ENCODE peak calls at places on chromosomes 3 and 15, in ten cellular contexts. B, W, H, Q, M, T, E, O, S and U are unnamed samples.

GRCh38 chr15:65623103-65623502 is 1.4 kb downstream of the SLC24A1 start:
- DNase-seq in B (no peak), W (no peak), H (no peak), Q (no peak), M (no peak), T (no peak), E (no peak), O (no peak), S (no peak), U (no peak)

GRCh38 chr3:148757238-148757930 is 59.7 kb downstream of the AGTR1 start:
- DNase-seq in B (no peak), W (peak; percentile 94), H (no peak), Q (no peak), M (peak; percentile 68), T (no peak), E (no peak), O (peak; percentile 82), S (no peak), U (no peak)

GRCh38 chr3:88231632-88232031 is 81.9 kb downstream of the C3orf38 start:
- DNase-seq in B (no peak), W (no peak), H (no peak), Q (no peak), M (no peak), T (no peak), E (no peak), O (no peak), S (no peak), U (no peak)

GRCh38 chr3:136925425-136926190 is 32.2 kb upstream of the IL20RB start:
- DNase-seq in B (no peak), W (peak; percentile 17), H (no peak), Q (no peak), M (no peak), T (no peak), E (no peak), O (peak; percentile 10), S (no peak), U (no peak)

GRCh38 chr3:99881121-99881524 is 63.5 kb downstream of the CMSS1 start:
- DNase-seq in B (no peak), W (no peak), H (no peak), Q (no peak), M (peak; percentile 38), T (no peak), E (no peak), O (no peak), S (no peak), U (no peak)

GRCh38 chr3:99638244-99638948 is at the start of gene COL8A1:
- DNase-seq in B (peak; percentile 94), W (no peak), H (no peak), Q (peak; percentile 60), M (peak; percentile 55), T (no peak), E (no peak), O (peak; percentile 53), S (peak; percentile 83), U (no peak)

GRCh38 chr3:58306662-58307286 is 454 bp downstream of the HTD2 start:
- DNase-seq in B (no peak), W (peak; percentile 30), H (no peak), Q (peak; percentile 13), M (no peak), T (peak; percentile 49), E (no peak), O (peak; percentile 31), S (peak; percentile 69), U (no peak)

GRCh38 chr15:80076321-80077318 is 17.1 kb downstream of the ZFAND6 start:
- DNase-seq in B (no peak), W (no peak), H (no peak), Q (no peak), M (no peak), T (no peak), E (no peak), O (no peak), S (no peak), U (no peak)

GRCh38 chr15:78804391-78804792 is 6.9 kb downstream of the ADAMTS7 start:
- DNase-seq in B (no peak), W (no peak), H (no peak), Q (no peak), M (no peak), T (no peak), E (no peak), O (no peak), S (no peak), U (no peak)

GRCh38 chr3:123640311-123641083 is 55.6 kb upstream of the HACD2 start:
- DNase-seq in B (no peak), W (no peak), H (no peak), Q (no peak), M (no peak), T (no peak), E (no peak), O (peak; percentile 28), S (no peak), U (no peak)

GRCh38 chr3:184639351-184639750 is 72.5 kb downstream of the MAGEF1 start:
- DNase-seq in B (no peak), W (no peak), H (no peak), Q (peak; percentile 14), M (no peak), T (peak; percentile 20), E (no peak), O (no peak), S (no peak), U (no peak)

GRCh38 chr15:57156210-57156887 is 220.0 kb upstream of the CGNL1 start:
- DNase-seq in B (no peak), W (no peak), H (no peak), Q (peak; percentile 76), M (no peak), T (no peak), E (no peak), O (peak; percentile 18), S (no peak), U (no peak)

GRCh38 chr15:100033140-100033857 is 300.1 kb upstream of the LYSMD4 start:
- DNase-seq in B (no peak), W (no peak), H (no peak), Q (no peak), M (no peak), T (no peak), E (no peak), O (no peak), S (no peak), U (no peak)

GRCh38 chr3:4978259-4978965 is 825 bp upstream of the BHLHE40 start:
- DNase-seq in B (peak; percentile 99), W (peak; percentile 91), H (peak; percentile 83), Q (peak; percentile 50), M (peak; percentile 93), T (peak; percentile 98), E (peak; percentile 99), O (peak; percentile 95), S (peak; percentile 97), U (peak; percentile 89)

GRCh38 chr3:132317229-132317948 is at the start of gene ACP3:
- DNase-seq in B (no peak), W (peak; percentile 69), H (no peak), Q (peak; percentile 96), M (peak; percentile 35), T (no peak), E (peak; percentile 64), O (peak; percentile 3), S (no peak), U (no peak)

GRCh38 chr15:84629033-84629432 is 25.1 kb downstream of the WDR73 start:
- DNase-seq in B (no peak), W (no peak), H (no peak), Q (no peak), M (no peak), T (no peak), E (no peak), O (no peak), S (no peak), U (no peak)

GRCh38 chr3:127628788-127629456 is at the start of gene PODXL2:
- DNase-seq in B (no peak), W (no peak), H (no peak), Q (peak; percentile 64), M (peak; percentile 5), T (peak; percentile 26), E (no peak), O (peak; percentile 69), S (peak; percentile 75), U (peak; percentile 49)